ENCODE peak calls at places on chromosomes 4 and X, in six cellular contexts. One of them, this sample, is unnamed.

GRCh38 chrX:291411-291901 is 10.3 kb downstream of the PLCXD1 start:
- DNase-seq in ovary: no peak
- DNase-seq in fibroblast of mammary gland: no peak
- DNase-seq in A549: no peak
- DNase-seq in HCT116: no peak
- DNase-seq in left ventricle myocardium inferior: no peak
- DNase-seq in this sample: no peak

GRCh38 chrX:34559325-34559724 is 97.8 kb downstream of the TMEM47 start:
- DNase-seq in ovary: no peak
- DNase-seq in fibroblast of mammary gland: peak
- DNase-seq in A549: peak
- DNase-seq in HCT116: no peak
- DNase-seq in left ventricle myocardium inferior: no peak
- DNase-seq in this sample: no peak

GRCh38 chr4:53365121-53365485 is 758 bp downstream of the SCFD2 start:
- DNase-seq in ovary: no peak
- DNase-seq in fibroblast of mammary gland: peak
- DNase-seq in A549: no peak
- DNase-seq in HCT116: no peak
- DNase-seq in left ventricle myocardium inferior: no peak
- DNase-seq in this sample: peak

GRCh38 chr4:137614491-137614890 is 82.2 kb upstream of the PCDH18 start:
- DNase-seq in ovary: no peak
- DNase-seq in fibroblast of mammary gland: no peak
- DNase-seq in A549: no peak
- DNase-seq in HCT116: no peak
- DNase-seq in left ventricle myocardium inferior: no peak
- DNase-seq in this sample: no peak

GRCh38 chr4:57023104-57023503 is 44.4 kb downstream of the POLR2B start:
- DNase-seq in ovary: no peak
- DNase-seq in fibroblast of mammary gland: peak
- DNase-seq in A549: no peak
- DNase-seq in HCT116: no peak
- DNase-seq in left ventricle myocardium inferior: no peak
- DNase-seq in this sample: no peak

GRCh38 chr4:1501754-1502500 is 95.7 kb upstream of the NKX1-1 start:
- DNase-seq in ovary: no peak
- DNase-seq in fibroblast of mammary gland: no peak
- DNase-seq in A549: no peak
- DNase-seq in HCT116: no peak
- DNase-seq in left ventricle myocardium inferior: no peak
- DNase-seq in this sample: no peak

GRCh38 chr4:2798399-2799301 is 5.8 kb downstream of the SH3BP2 start:
- DNase-seq in ovary: peak
- DNase-seq in fibroblast of mammary gland: no peak
- DNase-seq in A549: no peak
- DNase-seq in HCT116: no peak
- DNase-seq in left ventricle myocardium inferior: peak
- DNase-seq in this sample: no peak

GRCh38 chr4:93748380-93748779 is 80.2 kb upstream of the ATOH1 start:
- DNase-seq in ovary: no peak
- DNase-seq in fibroblast of mammary gland: no peak
- DNase-seq in A549: no peak
- DNase-seq in HCT116: no peak
- DNase-seq in left ventricle myocardium inferior: no peak
- DNase-seq in this sample: no peak

GRCh38 chrX:8453619-8454018 is 11.0 kb upstream of the VCX3B start:
- DNase-seq in ovary: no peak
- DNase-seq in fibroblast of mammary gland: no peak
- DNase-seq in A549: no peak
- DNase-seq in HCT116: no peak
- DNase-seq in left ventricle myocardium inferior: no peak
- DNase-seq in this sample: no peak

GRCh38 chr4:40594261-40595178 is 35.1 kb downstream of the RBM47 start:
- DNase-seq in ovary: no peak
- DNase-seq in fibroblast of mammary gland: peak
- DNase-seq in A549: peak
- DNase-seq in HCT116: no peak
- DNase-seq in left ventricle myocardium inferior: no peak
- DNase-seq in this sample: no peak

GRCh38 chrX:275967-276587 is 5.1 kb upstream of the PLCXD1 start:
- DNase-seq in ovary: no peak
- DNase-seq in fibroblast of mammary gland: peak
- DNase-seq in A549: peak
- DNase-seq in HCT116: peak
- DNase-seq in left ventricle myocardium inferior: peak
- DNase-seq in this sample: peak

GRCh38 chrX:17655232-17656034 is 81.9 kb upstream of the SCML1 start:
- DNase-seq in ovary: no peak
- DNase-seq in fibroblast of mammary gland: no peak
- DNase-seq in A549: no peak
- DNase-seq in HCT116: no peak
- DNase-seq in left ventricle myocardium inferior: no peak
- DNase-seq in this sample: no peak

GRCh38 chr4:173288296-173288695 is 45.9 kb downstream of the HMGB2 start:
- DNase-seq in ovary: no peak
- DNase-seq in fibroblast of mammary gland: peak
- DNase-seq in A549: peak
- DNase-seq in HCT116: peak
- DNase-seq in left ventricle myocardium inferior: peak
- DNase-seq in this sample: peak

GRCh38 chr4:80199947-80200346 is 2.6 kb downstream of the PRDM8 start:
- DNase-seq in ovary: no peak
- DNase-seq in fibroblast of mammary gland: no peak
- DNase-seq in A549: no peak
- DNase-seq in HCT116: no peak
- DNase-seq in left ventricle myocardium inferior: no peak
- DNase-seq in this sample: no peak

GRCh38 chr4:8737601-8738279 is 133.9 kb downstream of the HMX1 start:
- DNase-seq in ovary: no peak
- DNase-seq in fibroblast of mammary gland: no peak
- DNase-seq in A549: no peak
- DNase-seq in HCT116: no peak
- DNase-seq in left ventricle myocardium inferior: no peak
- DNase-seq in this sample: no peak

GRCh38 chr4:165489786-165490185 is 111.0 kb downstream of the CPE start:
- DNase-seq in ovary: no peak
- DNase-seq in fibroblast of mammary gland: peak
- DNase-seq in A549: no peak
- DNase-seq in HCT116: no peak
- DNase-seq in left ventricle myocardium inferior: no peak
- DNase-seq in this sample: no peak

GRCh38 chrX:153625271-153626024 is 21.6 kb upstream of the DUSP9 start:
- DNase-seq in ovary: no peak
- DNase-seq in fibroblast of mammary gland: no peak
- DNase-seq in A549: no peak
- DNase-seq in HCT116: no peak
- DNase-seq in left ventricle myocardium inferior: no peak
- DNase-seq in this sample: no peak

GRCh38 chr4:87839309-87839946 is 6.7 kb downstream of the MEPE start:
- DNase-seq in ovary: no peak
- DNase-seq in fibroblast of mammary gland: peak
- DNase-seq in A549: peak
- DNase-seq in HCT116: no peak
- DNase-seq in left ventricle myocardium inferior: peak
- DNase-seq in this sample: no peak

GRCh38 chr4:156892695-156893211 is 78.8 kb downstream of the PDGFC start:
- DNase-seq in ovary: no peak
- DNase-seq in fibroblast of mammary gland: no peak
- DNase-seq in A549: no peak
- DNase-seq in HCT116: no peak
- DNase-seq in left ventricle myocardium inferior: no peak
- DNase-seq in this sample: no peak

DNA sequence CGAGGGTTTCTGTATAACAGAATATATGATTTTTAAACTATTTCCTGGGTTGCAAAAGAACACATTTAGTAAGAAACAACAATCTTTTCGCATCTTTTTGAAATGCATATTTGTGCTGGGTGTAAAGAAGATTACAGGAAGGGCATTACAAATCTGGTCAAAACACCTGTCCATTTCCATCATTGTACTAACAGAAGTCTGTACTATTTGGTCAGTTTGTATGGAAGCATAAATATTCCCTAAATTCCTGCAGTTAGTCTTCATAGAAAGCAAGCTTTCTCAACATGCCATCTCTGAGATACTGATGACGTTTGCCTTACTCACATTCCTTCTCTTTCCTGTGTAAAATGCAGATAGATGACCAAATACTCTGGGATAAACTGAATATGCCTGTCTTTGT is 203.3 kb downstream of the NWD2 start:
- DNase-seq in ovary: no peak
- DNase-seq in fibroblast of mammary gland: no peak
- DNase-seq in A549: no peak
- DNase-seq in HCT116: no peak
- DNase-seq in left ventricle myocardium inferior: no peak
- DNase-seq in this sample: no peak
- TF ChIP-seq CTCF in ovary: no peak
- TF ChIP-seq CTCF in fibroblast of mammary gland: no peak
- TF ChIP-seq CTCF in A549: no peak
- TF ChIP-seq CTCF in HCT116: no peak
- TF ChIP-seq CTCF in left ventricle myocardium inferior: no peak
- TF ChIP-seq CTCF in this sample: no peak

GRCh38 chr4:24988776-24989175 is 42.0 kb downstream of the LGI2 start:
- DNase-seq in ovary: no peak
- DNase-seq in fibroblast of mammary gland: peak
- DNase-seq in A549: peak
- DNase-seq in HCT116: peak
- DNase-seq in left ventricle myocardium inferior: no peak
- DNase-seq in this sample: peak
- TF ChIP-seq CTCF in ovary: no peak
- TF ChIP-seq CTCF in fibroblast of mammary gland: peak
- TF ChIP-seq CTCF in A549: peak
- TF ChIP-seq CTCF in HCT116: peak
- TF ChIP-seq CTCF in left ventricle myocardium inferior: peak
- TF ChIP-seq CTCF in this sample: no peak

DNA sequence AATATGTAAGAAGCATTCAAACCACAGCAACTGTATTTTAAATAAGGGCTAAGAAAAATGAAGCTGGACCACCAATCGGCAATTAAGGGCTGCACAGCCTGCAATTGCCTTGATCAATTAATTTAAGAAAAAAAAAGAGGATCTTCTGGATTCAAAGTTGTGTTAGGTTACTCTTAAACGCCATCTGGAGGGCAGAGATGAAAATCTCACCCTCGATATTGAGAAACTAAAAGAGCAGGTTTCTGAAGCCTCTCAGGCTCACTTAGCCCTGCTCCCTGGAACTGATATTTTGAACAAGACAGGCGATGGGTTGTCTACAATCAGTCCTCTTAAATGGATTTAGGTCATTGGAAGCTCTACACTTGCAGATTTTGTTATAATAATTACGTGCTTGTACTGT is 579.4 kb downstream of the GRXCR1 start:
- DNase-seq in ovary: no peak
- DNase-seq in fibroblast of mammary gland: peak
- DNase-seq in A549: peak
- DNase-seq in HCT116: no peak
- DNase-seq in left ventricle myocardium inferior: no peak
- DNase-seq in this sample: no peak
- TF ChIP-seq CTCF in ovary: no peak
- TF ChIP-seq CTCF in fibroblast of mammary gland: peak
- TF ChIP-seq CTCF in A549: no peak
- TF ChIP-seq CTCF in HCT116: no peak
- TF ChIP-seq CTCF in left ventricle myocardium inferior: no peak
- TF ChIP-seq CTCF in this sample: no peak

DNA sequence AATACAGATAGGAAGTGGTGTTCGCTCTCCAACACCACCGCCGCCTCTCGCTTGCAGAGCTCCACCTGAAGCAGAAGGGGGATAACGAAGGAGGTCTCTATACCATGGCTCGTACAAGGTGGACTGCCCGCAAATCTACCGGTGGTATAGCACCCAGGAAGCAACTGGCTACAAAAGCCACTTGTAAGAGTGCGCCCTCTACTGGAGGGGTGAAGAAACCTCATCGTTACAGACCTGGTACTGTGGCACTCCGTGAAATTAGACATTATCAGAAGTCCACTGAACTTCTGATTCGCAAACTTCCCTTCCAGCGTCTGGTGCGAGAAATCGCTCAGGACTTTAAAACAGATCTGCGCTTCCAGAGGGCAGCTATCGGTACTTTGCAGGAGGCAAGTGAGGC is 5.2 kb upstream of the BMP15 start:
- DNase-seq in ovary: no peak
- DNase-seq in fibroblast of mammary gland: no peak
- DNase-seq in A549: peak
- DNase-seq in HCT116: no peak
- DNase-seq in left ventricle myocardium inferior: no peak
- DNase-seq in this sample: peak
- TF ChIP-seq CTCF in ovary: no peak
- TF ChIP-seq CTCF in fibroblast of mammary gland: peak
- TF ChIP-seq CTCF in A549: no peak
- TF ChIP-seq CTCF in HCT116: peak
- TF ChIP-seq CTCF in left ventricle myocardium inferior: peak
- TF ChIP-seq CTCF in this sample: peak

GRCh38 chrX:19005909-19006308 is 22.0 kb upstream of the PHKA2 start:
- DNase-seq in ovary: no peak
- DNase-seq in fibroblast of mammary gland: no peak
- DNase-seq in A549: peak
- DNase-seq in HCT116: no peak
- DNase-seq in left ventricle myocardium inferior: no peak
- DNase-seq in this sample: peak
- TF ChIP-seq CTCF in ovary: no peak
- TF ChIP-seq CTCF in fibroblast of mammary gland: no peak
- TF ChIP-seq CTCF in A549: peak
- TF ChIP-seq CTCF in HCT116: peak
- TF ChIP-seq CTCF in left ventricle myocardium inferior: no peak
- TF ChIP-seq CTCF in this sample: no peak

DNA sequence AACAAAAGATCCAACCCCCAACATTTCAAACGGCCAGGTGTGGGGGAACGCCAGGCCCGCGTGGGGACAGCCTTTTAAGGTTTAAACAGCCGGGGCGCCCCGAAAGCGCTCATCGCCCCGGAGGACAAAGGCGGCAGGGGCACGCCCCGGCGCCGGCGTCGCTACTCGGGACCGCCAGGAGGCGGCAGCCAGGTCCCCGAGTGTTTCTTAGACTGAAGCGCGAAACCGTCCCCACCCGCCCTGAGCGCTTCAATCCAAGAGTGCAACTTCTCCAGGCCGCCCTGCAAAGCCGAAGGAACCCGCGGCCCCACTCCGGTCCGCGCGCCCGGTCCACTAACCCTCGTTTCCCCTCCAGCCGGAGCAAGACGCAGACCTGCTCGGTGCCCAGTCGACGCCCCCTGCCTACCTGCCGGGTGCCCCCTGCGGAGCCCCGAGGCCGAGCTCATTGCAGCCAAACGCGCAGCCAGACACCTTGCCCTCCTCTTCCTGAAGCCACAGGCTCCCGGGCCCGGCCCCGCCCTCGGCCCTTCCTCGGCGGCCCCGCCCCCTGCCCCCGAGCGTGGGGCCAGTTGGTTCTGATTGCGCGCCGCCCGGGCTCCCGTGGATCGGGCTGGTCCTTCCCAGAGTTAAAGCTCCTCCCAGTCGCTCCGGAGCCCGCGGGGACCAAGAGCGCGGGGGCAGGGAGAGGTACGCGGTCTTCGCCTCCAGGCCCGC is at the start of gene CASP6:
- DNase-seq in ovary: peak
- DNase-seq in fibroblast of mammary gland: peak
- DNase-seq in A549: peak
- DNase-seq in HCT116: peak
- DNase-seq in left ventricle myocardium inferior: peak
- DNase-seq in this sample: peak
- TF ChIP-seq CTCF in ovary: peak
- TF ChIP-seq CTCF in fibroblast of mammary gland: peak
- TF ChIP-seq CTCF in A549: peak
- TF ChIP-seq CTCF in HCT116: peak
- TF ChIP-seq CTCF in left ventricle myocardium inferior: peak
- TF ChIP-seq CTCF in this sample: peak

GRCh38 chrX:12497832-12498591 is 293.2 kb upstream of the PRPS2 start:
- DNase-seq in ovary: no peak
- DNase-seq in fibroblast of mammary gland: no peak
- DNase-seq in A549: peak
- DNase-seq in HCT116: no peak
- DNase-seq in left ventricle myocardium inferior: no peak
- DNase-seq in this sample: peak
- TF ChIP-seq CTCF in ovary: no peak
- TF ChIP-seq CTCF in fibroblast of mammary gland: peak
- TF ChIP-seq CTCF in A549: no peak
- TF ChIP-seq CTCF in HCT116: peak
- TF ChIP-seq CTCF in left ventricle myocardium inferior: peak
- TF ChIP-seq CTCF in this sample: peak

This sample was measured in Calu3.